ENCODE peak calls at places on chromosomes 16 and 17, in eight cellular contexts. E, I, P, Z, V, D, W and G are unnamed samples.

GRCh38 chr17:55238931-55239297 is 25.8 kb upstream of the HLF start:
- DNase-seq in D (peak; percentile 25), Z (no peak), W (peak; percentile 55), I (no peak), V (no peak), E (peak; percentile 49), P (no peak), G (no peak)

GRCh38 chr17:7767425-7768021 is 50.0 kb downstream of the DNAH2 start:
- DNase-seq in D (no peak), E (no peak), W (no peak), Z (no peak), I (no peak), P (no peak), V (no peak), G (no peak)

GRCh38 chr17:59791603-59792457 is 84.4 kb downstream of the VMP1 start:
- DNase-seq in E (no peak), V (no peak), D (no peak), W (no peak), P (no peak), I (no peak), Z (no peak), G (no peak)

GRCh38 chr17:48025040-48025903 is 12.3 kb downstream of the COPZ2 start:
- DNase-seq in I (peak; percentile 98), W (peak; percentile 97), P (peak; percentile 97), E (peak; percentile 95), D (peak; percentile 98), Z (peak; percentile 99), V (peak; percentile 99), G (peak; percentile 98)

GRCh38 chr17:6366144-6366755 is 68.7 kb downstream of the AIPL1 start:
- DNase-seq in Z (peak; percentile 38), D (no peak), W (no peak), E (no peak), P (no peak), V (no peak), I (no peak), G (no peak)

GRCh38 chr16:84769416-84769815 is 50.4 kb upstream of the CRISPLD2 start:
- DNase-seq in E (no peak), I (no peak), D (no peak), V (peak; percentile 40), Z (no peak), W (no peak), P (no peak), G (no peak)

GRCh38 chr16:88297178-88297720 is 85.5 kb upstream of the ZNF469 start:
- DNase-seq in I (no peak), P (no peak), W (no peak), E (no peak), Z (no peak), V (no peak), D (no peak), G (no peak)

GRCh38 chr17:45430738-45431530 is 1.7 kb downstream of the ARHGAP27 start:
- DNase-seq in I (peak; percentile 84), Z (peak; percentile 77), V (no peak), E (no peak), D (no peak), P (no peak), W (no peak), G (peak; percentile 88)

GRCh38 chr16:50193594-50193993 is 40.5 kb downstream of the TENT4B start:
- DNase-seq in E (no peak), Z (no peak), W (no peak), P (no peak), I (no peak), D (no peak), V (no peak), G (no peak)

GRCh38 chr17:50689956-50690886 is 17.5 kb downstream of the ANKRD40 start:
- DNase-seq in E (no peak), I (no peak), P (no peak), V (no peak), W (peak; percentile 67), D (no peak), Z (no peak), G (no peak)

GRCh38 chr16:10978124-10978523 is 33.8 kb downstream of the CLEC16A start:
- DNase-seq in P (no peak), W (no peak), I (no peak), D (no peak), E (no peak), Z (no peak), V (no peak), G (no peak)
- TF ChIP-seq EP300 in P (no peak), W (no peak), I (no peak), D (no peak), E (no peak), Z (no peak), V (no peak), G (no peak)

DNA sequence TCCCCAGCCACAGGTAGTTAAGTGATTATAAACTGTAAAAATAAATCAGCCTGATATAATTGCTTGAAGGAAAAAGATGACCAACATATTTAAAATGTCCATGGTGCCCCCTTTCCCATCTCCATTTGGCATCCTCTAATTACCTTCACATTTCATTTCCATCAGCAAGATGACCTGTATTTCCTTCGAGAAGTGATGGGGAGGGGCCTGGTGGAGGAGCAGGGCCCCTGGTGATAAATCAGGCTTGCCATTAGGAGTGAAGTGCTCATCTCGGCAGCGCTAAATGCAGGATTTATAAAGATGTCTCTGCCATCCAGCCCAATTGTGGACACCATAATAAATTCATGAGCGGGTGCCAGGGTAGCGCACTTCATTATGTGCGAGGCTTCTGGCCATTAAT is 101.6 kb upstream of the IRX6 start:
- DNase-seq in W (no peak), V (no peak), P (no peak), I (no peak), D (no peak), Z (no peak), E (no peak), G (no peak)
- TF ChIP-seq EP300 in W (no peak), V (no peak), P (no peak), I (no peak), D (no peak), Z (no peak), E (no peak), G (no peak)

GRCh38 chr17:31048780-31049179 is 46.0 kb upstream of the NF1 start:
- DNase-seq in W (no peak), E (no peak), D (no peak), Z (no peak), V (no peak), P (no peak), I (no peak), G (no peak)
- TF ChIP-seq EP300 in W (no peak), E (no peak), D (no peak), Z (no peak), V (no peak), P (no peak), I (no peak), G (no peak)

DNA sequence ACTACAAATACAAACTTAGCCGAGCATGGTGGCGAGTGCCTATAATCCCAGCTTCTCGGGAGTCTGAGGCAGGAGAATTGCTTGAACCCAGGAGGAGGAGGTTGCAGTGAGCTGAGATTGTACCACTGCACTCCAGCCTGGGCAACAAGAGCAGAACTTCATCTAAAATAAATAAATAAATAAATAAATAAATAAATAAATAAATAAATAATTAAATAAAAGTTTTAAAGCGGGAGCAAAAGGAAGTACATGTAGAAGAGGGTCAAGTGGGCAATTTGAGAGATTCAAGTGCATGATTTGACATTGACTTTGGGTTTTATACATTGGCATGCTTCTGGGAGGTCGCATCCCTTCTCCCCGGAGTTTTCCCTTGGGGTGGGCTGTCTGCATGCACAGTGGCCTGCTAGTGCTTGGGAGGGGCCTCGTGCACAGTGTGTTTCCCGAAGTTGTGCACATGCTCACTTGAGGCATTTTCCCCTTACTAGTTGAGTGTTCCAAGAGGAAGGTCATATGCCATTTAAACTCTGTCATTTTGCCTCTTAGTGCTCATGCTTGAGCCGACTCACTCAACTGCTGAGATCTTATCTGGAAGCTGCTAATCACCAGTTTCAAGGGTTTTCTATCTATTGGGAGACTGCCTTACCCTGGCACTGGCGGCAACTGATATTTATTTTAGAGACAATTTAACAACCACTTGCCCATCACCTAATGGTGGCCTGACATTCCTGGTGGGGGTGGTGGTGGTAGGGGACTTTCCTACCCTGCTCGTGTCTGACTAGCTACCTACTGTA is 193.2 kb upstream of the MPHOSPH6 start:
- DNase-seq in D (no peak), W (no peak), P (no peak), V (no peak), Z (no peak), I (no peak), E (no peak), G (no peak)
- TF ChIP-seq EP300 in D (no peak), W (no peak), P (no peak), V (no peak), Z (no peak), I (no peak), E (no peak), G (no peak)

DNA sequence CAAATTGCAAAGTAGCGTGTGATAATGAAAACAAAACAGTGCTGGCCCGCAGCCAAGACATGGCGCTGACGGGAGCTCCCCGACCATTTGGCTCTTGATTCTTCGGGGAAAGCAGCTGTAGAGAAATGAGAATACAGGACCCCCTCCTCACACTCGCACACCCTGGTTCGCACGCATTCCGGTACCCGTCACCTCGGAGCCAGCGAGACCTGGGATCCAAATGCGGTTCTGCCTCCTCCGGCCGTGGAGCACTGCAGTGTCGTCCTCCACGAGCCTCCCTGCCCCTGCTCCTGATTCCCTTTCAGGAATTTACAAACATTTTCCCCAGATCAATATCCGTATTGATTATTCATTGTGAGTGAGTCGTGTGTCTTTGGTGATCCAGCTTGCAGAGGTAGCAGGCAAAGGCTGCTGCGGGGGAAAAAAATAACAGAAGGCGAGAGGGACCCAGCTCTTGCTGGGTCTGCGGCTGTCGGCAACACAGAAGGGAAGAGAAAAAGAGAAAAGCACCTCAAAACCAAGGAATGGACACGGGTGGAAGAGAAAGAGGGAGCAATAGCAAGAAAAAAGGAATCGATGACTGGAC is 184.1 kb upstream of the ZFHX3 start:
- DNase-seq in I (no peak), D (peak; percentile 22), W (peak; percentile 23), V (no peak), P (no peak), Z (no peak), E (no peak), G (no peak)
- TF ChIP-seq EP300 in I (no peak), D (no peak), W (no peak), V (no peak), P (no peak), Z (no peak), E (no peak), G (no peak)

GRCh38 chr17:62599964-62600657 is 27.4 kb upstream of the MRC2 start:
- DNase-seq in I (no peak), P (no peak), E (no peak), Z (no peak), W (no peak), V (no peak), D (no peak), G (no peak)

GRCh38 chr17:62595484-62595883 is 32.0 kb upstream of the MRC2 start:
- DNase-seq in P (no peak), W (no peak), E (no peak), I (no peak), V (no peak), Z (no peak), D (no peak), G (no peak)

GRCh38 chr17:62597150-62597549 is 30.3 kb upstream of the MRC2 start:
- DNase-seq in W (no peak), D (no peak), E (no peak), I (no peak), P (no peak), V (no peak), Z (no peak), G (no peak)

GRCh38 chr17:62597920-62598319 is 29.6 kb upstream of the MRC2 start:
- DNase-seq in Z (no peak), E (no peak), W (no peak), P (peak; percentile 33), D (no peak), V (no peak), I (no peak), G (no peak)

GRCh38 chr17:62596662-62597061 is 30.8 kb upstream of the MRC2 start:
- DNase-seq in E (no peak), P (no peak), W (no peak), V (no peak), I (no peak), D (no peak), Z (no peak), G (no peak)
- TF ChIP-seq EP300 in E (no peak), P (no peak), W (no peak), V (no peak), I (no peak), D (no peak), Z (no peak), G (no peak)